ENCODE peak calls at places on chromosomes 3 and 15, in nine cellular contexts. W is endothelial cell of umbilical vein, U is A549, Q is HCT116, V is HepG2, O is K562, S is NB4, J is WTC11, A is H1. T is an unnamed sample.

GRCh38 chr15:85875756-85876155 is 81.0 kb upstream of the KLHL25 start:
- DNase-seq in O (no peak), S (no peak), W (no peak), A (no peak), U (no peak), Q (no peak), J (no peak), V (no peak), T (no peak)

GRCh38 chr3:39850707-39851014 is 41.3 kb downstream of the MYRIP start:
- DNase-seq in U (no peak), S (no peak), J (no peak), W (no peak), O (no peak), V (no peak), Q (no peak), A (no peak), T (no peak)

GRCh38 chr3:127688022-127688415 is 15.3 kb downstream of the ABTB1 start:
- DNase-seq in S (no peak), W (no peak), Q (no peak), J (peak), U (no peak), V (no peak), O (no peak), A (no peak), T (no peak)

GRCh38 chr3:164094546-164094945 is 983.8 kb downstream of the SI start:
- DNase-seq in S (no peak), Q (no peak), U (no peak), V (no peak), A (no peak), O (no peak), W (no peak), J (no peak), T (no peak)

GRCh38 chr3:150945226-150945625 is 27.3 kb downstream of the CLRN1 start:
- DNase-seq in V (no peak), A (no peak), S (no peak), J (no peak), Q (no peak), U (no peak), W (no peak), O (no peak), T (no peak)

GRCh38 chr15:71777216-71777943 is 33.0 kb upstream of the NR2E3 start:
- DNase-seq in S (no peak), V (no peak), O (no peak), W (no peak), Q (no peak), A (no peak), J (no peak), U (no peak), T (no peak)

GRCh38 chr3:182268711-182269110 is 524.6 kb upstream of the ATP11B start:
- DNase-seq in W (no peak), O (no peak), Q (no peak), A (no peak), S (no peak), J (no peak), U (no peak), V (no peak), T (no peak)

GRCh38 chr15:65423977-65424679 is 1.4 kb upstream of the IGDCC4 start:
- DNase-seq in U (no peak), V (no peak), Q (no peak), S (peak), W (no peak), A (no peak), J (no peak), O (peak), T (no peak)

GRCh38 chr3:157445897-157446296 is 9.2 kb downstream of the PTX3 start:
- DNase-seq in W (peak), Q (no peak), S (peak), J (no peak), U (no peak), V (no peak), A (no peak), O (no peak), T (no peak)

GRCh38 chr15:39461536-39462140 is 119.2 kb upstream of the THBS1 start:
- DNase-seq in A (no peak), O (no peak), J (no peak), V (no peak), W (peak), S (no peak), U (no peak), Q (no peak), T (no peak)

GRCh38 chr3:126414961-126415660 is 20.4 kb downstream of the CFAP100 start:
- DNase-seq in S (no peak), O (no peak), Q (no peak), U (no peak), A (no peak), V (no peak), J (no peak), W (no peak), T (no peak)

GRCh38 chr3:156792945-156793344 is 33.2 kb upstream of the LEKR1 start:
- DNase-seq in V (no peak), W (no peak), U (no peak), O (no peak), J (no peak), Q (no peak), S (peak), A (no peak), T (no peak)

GRCh38 chr3:95813261-95813660 is 1001.1 kb upstream of the EPHA6 start:
- DNase-seq in S (no peak), Q (no peak), A (no peak), J (no peak), V (no peak), U (no peak), O (no peak), W (no peak), T (no peak)

GRCh38 chr3:135326851-135327250 is 531.8 kb downstream of the EPHB1 start:
- DNase-seq in U (no peak), V (no peak), J (no peak), W (no peak), O (no peak), Q (no peak), A (no peak), S (no peak), T (no peak)

GRCh38 chr3:149342413-149343340 is 9.2 kb upstream of the TM4SF18 start:
- DNase-seq in O (no peak), Q (no peak), U (no peak), S (peak), J (no peak), A (no peak), V (no peak), W (peak), T (no peak)

GRCh38 chr3:107377151-107377550 is at the start of gene CCDC54:
- DNase-seq in A (no peak), J (no peak), S (no peak), U (no peak), Q (no peak), W (no peak), O (no peak), V (no peak), T (no peak)
- TF ChIP-seq MAX in A (no peak), J (no peak), S (no peak), U (no peak), Q (no peak), W (no peak), O (no peak), V (no peak), T (no peak)

GRCh38 chr15:87871130-87871737 is 385.3 kb downstream of the NTRK3 start:
- DNase-seq in V (no peak), W (no peak), Q (no peak), S (no peak), J (no peak), A (no peak), U (no peak), O (no peak), T (no peak)
- TF ChIP-seq MAX in V (no peak), W (no peak), Q (no peak), S (no peak), J (no peak), A (no peak), U (no peak), O (no peak), T (no peak)

DNA sequence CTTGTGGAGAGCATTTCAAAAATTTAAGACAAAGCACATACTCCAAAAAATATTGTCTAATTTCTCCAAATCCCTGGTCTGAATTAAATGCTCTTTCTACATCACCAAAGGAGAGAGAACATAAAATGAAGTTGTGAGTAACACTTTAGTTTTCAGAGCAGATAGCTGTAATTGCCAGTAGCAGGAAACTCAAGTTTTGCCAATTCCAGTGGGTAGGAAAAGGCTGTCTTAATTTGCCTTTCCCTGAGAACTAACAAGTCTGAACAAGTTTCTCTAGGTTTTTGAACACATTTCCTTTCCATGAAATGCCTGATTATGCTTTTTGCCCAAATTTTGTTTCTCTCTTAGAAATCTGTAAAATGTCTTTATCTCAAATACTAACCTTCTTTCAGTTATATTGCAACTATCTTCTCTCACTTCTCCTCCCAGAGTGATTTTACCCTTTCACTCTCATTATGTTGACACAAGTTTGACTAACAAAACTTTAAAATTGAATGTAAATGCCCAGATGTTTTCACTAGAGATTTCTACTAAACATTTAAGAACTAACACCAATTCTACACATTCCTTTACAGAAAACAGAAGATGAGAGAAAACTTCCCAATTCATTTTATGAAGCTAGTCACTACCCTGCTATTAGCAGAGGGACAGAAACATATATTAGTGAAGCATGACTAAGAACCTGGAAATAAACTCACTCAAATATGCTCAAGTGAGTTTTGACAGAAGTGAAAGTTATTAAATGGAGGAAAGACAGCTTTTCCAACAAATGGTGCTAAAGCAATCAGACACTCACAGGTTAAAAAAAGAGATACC is 38.4 kb downstream of the RFX7 start:
- DNase-seq in O (no peak), S (no peak), V (no peak), Q (no peak), U (no peak), J (no peak), A (no peak), W (peak), T (no peak)
- TF ChIP-seq MAX in O (no peak), S (no peak), V (no peak), Q (no peak), U (no peak), J (no peak), A (no peak), W (no peak), T (no peak)

GRCh38 chr15:68819451-68820204 is 1.1 kb downstream of the ANP32A start:
- DNase-seq in V (peak), O (no peak), Q (no peak), U (peak), A (no peak), S (peak), W (peak), J (peak), T (peak)
- TF ChIP-seq MAX in V (no peak), O (no peak), Q (no peak), U (peak), A (no peak), S (no peak), W (no peak), J (no peak), T (peak)

DNA sequence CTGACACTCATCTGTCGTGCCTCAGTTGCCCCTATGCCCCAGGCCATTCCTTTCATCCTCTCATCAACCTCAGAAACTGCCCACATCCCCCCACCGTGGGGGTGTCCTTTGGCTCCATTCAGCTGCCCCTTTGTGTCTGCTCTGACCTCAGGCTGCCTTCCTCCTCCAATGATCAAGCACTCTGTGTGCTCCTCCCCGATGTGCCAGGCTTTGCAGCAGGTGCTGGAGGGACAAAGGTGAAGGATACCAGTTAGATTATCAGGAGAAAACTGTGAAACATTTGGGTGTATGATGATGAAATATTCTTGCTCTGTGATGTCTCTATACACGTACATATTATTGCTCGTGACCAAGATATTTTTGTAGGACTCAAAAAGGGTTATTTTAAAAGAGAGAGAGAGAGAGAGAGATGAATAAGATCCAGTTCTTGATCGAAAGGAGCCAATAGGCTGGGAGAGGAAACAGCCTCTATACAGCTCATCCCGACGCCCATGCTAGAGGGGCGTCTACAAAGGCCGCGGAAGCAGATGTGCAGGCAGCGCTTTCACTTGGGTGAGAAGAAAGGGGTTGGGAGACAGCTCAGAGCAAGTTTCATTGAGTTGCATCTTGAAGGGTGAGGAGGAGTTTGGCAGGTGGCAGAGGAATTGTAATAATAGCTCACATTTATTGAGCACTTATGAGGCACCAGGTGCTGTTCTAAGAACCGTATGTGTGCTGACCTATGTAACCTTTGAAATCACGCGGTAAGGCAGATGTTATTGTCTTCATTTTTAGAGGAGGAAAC is 28.3 kb upstream of the ADCY5 start:
- DNase-seq in A (no peak), W (no peak), U (no peak), O (no peak), Q (no peak), J (no peak), S (no peak), V (no peak), T (no peak)
- TF ChIP-seq MAX in A (no peak), W (no peak), U (no peak), O (no peak), Q (no peak), J (no peak), S (no peak), V (no peak), T (no peak)

GRCh38 chr3:79005084-79005483 is 762.7 kb downstream of the ROBO1 start:
- DNase-seq in J (no peak), U (no peak), O (no peak), A (no peak), V (no peak), Q (no peak), W (no peak), S (no peak), T (no peak)
- TF ChIP-seq MAX in J (no peak), U (no peak), O (no peak), A (no peak), V (no peak), Q (no peak), W (no peak), S (no peak), T (no peak)

DNA sequence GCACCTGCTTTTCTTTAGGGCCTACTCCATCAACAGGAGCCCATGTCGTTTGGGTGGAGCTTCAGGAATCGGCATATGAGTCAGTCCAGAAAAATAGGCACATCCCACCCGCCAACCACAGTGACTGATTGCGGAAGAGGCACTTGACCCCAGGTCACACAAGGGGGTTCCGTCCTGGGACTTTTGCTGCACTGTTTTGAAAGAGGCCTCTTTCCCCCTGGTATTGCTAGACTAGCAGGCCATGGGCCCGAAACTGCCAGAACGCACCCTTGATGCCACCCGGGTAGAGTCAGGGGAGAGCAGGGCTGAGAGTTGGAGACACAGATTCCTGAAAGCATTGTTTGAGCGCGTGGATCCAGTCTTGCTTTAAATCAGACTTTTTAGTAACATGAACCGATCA is 19.3 kb upstream of the NRROS start:
- DNase-seq in A (no peak), W (no peak), S (peak), Q (no peak), J (no peak), O (peak), V (no peak), U (no peak), T (no peak)
- TF ChIP-seq MAX in A (no peak), W (no peak), S (peak), Q (no peak), J (no peak), O (no peak), V (no peak), U (no peak), T (no peak)

GRCh38 chr15:48795901-48796300 is 15.0 kb downstream of the CEP152 start:
- DNase-seq in V (no peak), U (no peak), S (no peak), W (no peak), O (peak), A (no peak), Q (no peak), J (no peak), T (no peak)
- TF ChIP-seq MAX in V (no peak), U (no peak), S (no peak), W (no peak), O (no peak), A (no peak), Q (no peak), J (no peak), T (no peak)

GRCh38 chr3:167723872-167724271 is 10.8 kb downstream of the PDCD10 start:
- DNase-seq in J (no peak), A (no peak), V (no peak), S (no peak), U (no peak), Q (no peak), O (no peak), W (peak), T (no peak)
- TF ChIP-seq MAX in J (no peak), A (no peak), V (no peak), S (no peak), U (no peak), Q (no peak), O (no peak), W (no peak), T (no peak)

DNA sequence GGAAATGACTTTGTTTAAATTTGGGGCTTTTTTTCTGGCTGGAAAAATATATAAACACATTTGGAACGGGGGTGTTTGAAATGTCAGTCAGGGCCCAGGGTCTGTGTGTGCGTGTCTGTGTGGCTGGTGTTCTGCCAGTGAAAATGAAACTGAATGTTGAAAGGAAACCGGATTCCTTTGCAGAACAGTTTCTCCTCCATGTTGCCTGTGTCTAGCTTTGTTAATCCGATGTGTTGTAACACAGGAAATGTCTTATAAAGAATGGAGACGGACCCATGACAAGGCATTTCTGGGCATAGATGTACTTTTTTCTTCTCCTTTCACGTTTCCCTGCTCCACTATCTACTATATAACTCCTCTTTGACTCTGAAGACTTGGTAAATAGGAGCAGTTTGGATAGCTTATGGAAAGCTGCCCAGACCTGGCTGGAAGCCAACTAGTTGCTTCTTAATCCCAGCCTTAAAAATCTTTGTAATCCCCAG is 2.8 kb downstream of the SQOR start:
- DNase-seq in A (no peak), U (peak), O (no peak), V (peak), Q (no peak), J (no peak), S (peak), W (peak), T (no peak)
- TF ChIP-seq MAX in A (no peak), U (no peak), O (no peak), V (no peak), Q (no peak), J (no peak), S (no peak), W (no peak), T (no peak)

T was measured in SK-N-SH.